ENCODE peak calls at places on chromosomes 4 and X, in eight cellular contexts. Y is kidney epithelial cell; H is naive thymus-derived CD4-positive, alpha-beta T cell; V is Caco-2; U is activated CD4-positive, alpha-beta T cell treated with anti-CD3 and anti-CD28 coated beads, Interleukin-2, amount 10 ng/mL, durations not matched to agents 7 days and 5 days; R is H4; K is LHCN-M2; S is SIG-M5. M is an unnamed sample.

GRCh38 chr4:123339507-123340380 is 56.9 kb upstream of the SPRY1 start:
- DNase-seq in Y (no peak), H (no peak), V (peak; percentile 4), U (no peak), R (no peak), K (no peak), S (no peak), M (no peak)

GRCh38 chr4:183396187-183396738 is 48.2 kb upstream of the CDKN2AIP start:
- DNase-seq in Y (no peak), H (no peak), V (no peak), U (no peak), R (no peak), K (no peak), S (peak; percentile 0), M (no peak)

GRCh38 chr4:57154191-57154590 is 44.0 kb upstream of the IGFBP7 start:
- DNase-seq in Y (no peak), H (no peak), V (no peak), U (no peak), R (no peak), K (no peak), S (no peak), M (no peak)

GRCh38 chr4:173362666-173363065 is 8.1 kb upstream of the SAP30 start:
- DNase-seq in Y (no peak), H (no peak), V (no peak), U (no peak), R (no peak), K (no peak), S (no peak), M (no peak)

GRCh38 chrX:10636337-10636736 is 16.0 kb upstream of the MID1 start:
- DNase-seq in Y (no peak), H (no peak), V (peak; percentile 51), U (no peak), R (peak; percentile 66), K (peak; percentile 88), S (no peak), M (peak; percentile 48)

GRCh38 chr4:86092684-86093083 is 267.2 kb downstream of the MAPK10 start:
- DNase-seq in Y (peak; percentile 21), H (no peak), V (no peak), U (no peak), R (peak; percentile 30), K (peak; percentile 84), S (no peak), M (no peak)

GRCh38 chrX:132956421-132957210 is 1.8 kb downstream of the HS6ST2 start:
- DNase-seq in Y (no peak), H (no peak), V (no peak), U (no peak), R (no peak), K (no peak), S (no peak), M (no peak)

GRCh38 chr4:39514888-39515401 is 12.3 kb downstream of the UGDH start:
- DNase-seq in Y (no peak), H (no peak), V (peak; percentile 75), U (no peak), R (peak; percentile 91), K (peak; percentile 46), S (no peak), M (no peak)

GRCh38 chr4:140252144-140252741 is 98.3 kb upstream of the MAML3 start:
- DNase-seq in Y (no peak), H (no peak), V (peak; percentile 37), U (no peak), R (no peak), K (no peak), S (no peak), M (peak; percentile 23)

GRCh38 chr4:100174985-100175383 is 15.3 kb downstream of the DDIT4L start:
- DNase-seq in Y (no peak), H (no peak), V (no peak), U (no peak), R (no peak), K (no peak), S (no peak), M (no peak)

GRCh38 chrX:123450217-123450616 is 266.1 kb downstream of the GRIA3 start:
- DNase-seq in Y (no peak), H (no peak), V (peak; percentile 1), U (no peak), R (peak; percentile 4), K (no peak), S (no peak), M (peak; percentile 38)

GRCh38 chr4:38162240-38162784 is 202.1 kb downstream of the PTTG2 start:
- DNase-seq in Y (peak; percentile 83), H (no peak), V (no peak), U (no peak), R (peak; percentile 86), K (peak; percentile 91), S (no peak), M (no peak)

GRCh38 chr4:8586671-8587468 is 5.7 kb upstream of the CPZ start:
- DNase-seq in Y (no peak), H (no peak), V (peak; percentile 50), U (no peak), R (no peak), K (no peak), S (no peak), M (no peak)

GRCh38 chr4:146435962-146436361 is 85.8 kb downstream of the SLC10A7 start:
- DNase-seq in Y (no peak), H (no peak), V (no peak), U (no peak), R (no peak), K (no peak), S (no peak), M (no peak)

GRCh38 chr4:1209821-1210220 is 37.4 kb upstream of the SPON2 start:
- DNase-seq in Y (no peak), H (no peak), V (no peak), U (no peak), R (no peak), K (peak; percentile 32), S (no peak), M (no peak)

GRCh38 chr4:182938213-182938645 is 21.0 kb upstream of the DCTD start:
- DNase-seq in Y (no peak), H (peak; percentile 48), V (peak; percentile 85), U (peak; percentile 62), R (peak; percentile 63), K (peak; percentile 56), S (no peak), M (peak; percentile 76)

GRCh38 chrX:140525448-140525847 is 20.6 kb upstream of the SOX3 start:
- DNase-seq in Y (no peak), H (no peak), V (no peak), U (no peak), R (no peak), K (peak; percentile 11), S (no peak), M (no peak)

GRCh38 chrX:47169726-47170515 is 23.7 kb upstream of the UBA1 start:
- DNase-seq in Y (no peak), H (no peak), V (no peak), U (no peak), R (peak; percentile 1), K (no peak), S (no peak), M (no peak)

M was measured in HEK293T.